ENCODE peak calls at places on chromosomes 12 and 14, in four cellular contexts. B is HepG2, S is A549, W is H1. X is an unnamed sample.

GRCh38 chr12:114673169-114673833 is 10.7 kb downstream of the TBX3 start:
- DNase-seq in B (no peak), W (no peak), S (no peak), X (no peak)

GRCh38 chr14:96204151-96205058 is at the start of gene BDKRB2:
- DNase-seq in W (peak), B (peak), S (peak), X (no peak)

GRCh38 chr12:110104188-110104969 is 19.8 kb upstream of the IFT81 start:
- DNase-seq in B (peak), W (no peak), S (no peak), X (no peak)

GRCh38 chr12:58741226-58741625 is 179.1 kb downstream of the LRIG3 start:
- DNase-seq in S (no peak), B (no peak), W (no peak), X (no peak)

GRCh38 chr12:16583991-16584745 is 21.8 kb downstream of the LMO3 start:
- DNase-seq in B (no peak), S (no peak), W (no peak), X (no peak)

GRCh38 chr12:31589582-31589895 is 1.4 kb downstream of the DENND5B start:
- DNase-seq in S (no peak), B (no peak), W (no peak), X (no peak)

GRCh38 chr14:60964901-60965300 is 16.0 kb downstream of the TRMT5 start:
- DNase-seq in W (no peak), S (peak), B (peak), X (no peak)

GRCh38 chr14:69980457-69981414 is 101.5 kb downstream of the SMOC1 start:
- DNase-seq in B (no peak), S (no peak), W (no peak), X (no peak)

GRCh38 chr12:12387521-12387920 is 30.6 kb downstream of the BORCS5 start:
- DNase-seq in B (no peak), W (no peak), S (no peak), X (no peak)

GRCh38 chr12:112869091-112869490 is 37.7 kb upstream of the OAS1 start:
- DNase-seq in W (no peak), S (no peak), B (no peak), X (no peak)

GRCh38 chr12:46222642-46223041 is 46.2 kb downstream of the SLC38A1 start:
- DNase-seq in B (no peak), S (no peak), W (no peak), X (no peak)

GRCh38 chr14:91399868-91400640 is 17.6 kb downstream of the CCDC88C start:
- DNase-seq in S (no peak), W (no peak), B (no peak), X (no peak)

GRCh38 chr12:31899136-31899535 is 60.1 kb upstream of the RESF1 start:
- DNase-seq in S (no peak), B (no peak), W (no peak), X (no peak)

GRCh38 chr12:118981285-118982201 is at the start of gene SRRM4:
- DNase-seq in B (no peak), W (peak), S (no peak), X (peak)

GRCh38 chr12:13749380-13749779 is 232.0 kb downstream of the GRIN2B start:
- DNase-seq in B (no peak), S (no peak), W (peak), X (no peak)

GRCh38 chr12:6292606-6293005 is 17.9 kb upstream of the PLEKHG6 start:
- DNase-seq in S (peak), B (peak), W (no peak), X (no peak)

GRCh38 chr12:6297170-6297569 is 13.3 kb upstream of the PLEKHG6 start:
- DNase-seq in B (no peak), S (no peak), W (no peak), X (no peak)

GRCh38 chr12:6295187-6295811 is 15.2 kb upstream of the PLEKHG6 start:
- DNase-seq in B (peak), W (no peak), S (peak), X (peak)

GRCh38 chr12:6294156-6294532 is 16.3 kb upstream of the PLEKHG6 start:
- DNase-seq in B (no peak), S (no peak), W (no peak), X (no peak)

DNA sequence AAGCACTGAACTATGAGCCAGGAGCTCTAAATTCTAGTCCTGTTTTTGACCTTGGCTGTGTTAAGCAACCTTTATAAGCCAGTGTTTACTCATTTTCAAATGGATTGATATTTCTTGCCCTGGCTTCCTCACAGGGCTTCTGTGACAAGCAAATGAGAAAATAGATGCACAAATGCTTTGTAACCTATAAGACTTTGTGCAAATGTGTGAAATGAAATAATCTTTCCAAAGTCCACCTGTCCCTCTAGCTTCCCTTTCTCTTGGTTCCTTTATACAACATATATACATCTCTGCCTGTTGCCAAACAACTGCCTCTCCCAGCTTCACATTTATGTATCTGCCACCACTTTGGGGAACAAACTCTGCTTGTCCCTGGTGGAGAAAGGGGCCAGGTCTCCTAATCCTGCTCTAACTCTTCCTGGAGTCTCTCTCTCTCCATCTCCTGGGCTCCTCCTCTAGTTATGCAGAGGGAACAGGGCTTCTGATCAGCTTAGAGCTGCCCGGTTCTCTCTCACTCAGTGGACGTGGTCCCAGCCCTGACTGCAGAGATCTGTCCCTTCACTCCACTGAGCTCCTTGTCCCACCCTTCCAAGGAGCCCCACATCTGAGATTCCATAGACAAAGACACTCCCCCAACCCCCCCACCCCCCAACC is 15.8 kb upstream of the PLEKHG6 start:
- DNase-seq in S (no peak), W (no peak), B (peak), X (no peak)
- TF ChIP-seq PHF8 in S (no peak), W (no peak), B (no peak), X (no peak)

GRCh38 chr14:68020999-68021663 is 201.6 kb downstream of the RAD51B start:
- DNase-seq in S (no peak), W (no peak), B (no peak), X (no peak)

GRCh38 chr14:68015356-68016242 is 196.0 kb downstream of the RAD51B start:
- DNase-seq in S (no peak), B (no peak), W (no peak), X (no peak)

GRCh38 chr14:68016243-68016914 is 196.8 kb downstream of the RAD51B start:
- DNase-seq in W (no peak), B (no peak), S (no peak), X (no peak)

GRCh38 chr14:68018598-68018997 is 199.0 kb downstream of the RAD51B start:
- DNase-seq in B (peak), W (no peak), S (no peak), X (no peak)

GRCh38 chr14:68020493-68020892 is 200.9 kb downstream of the RAD51B start:
- DNase-seq in B (no peak), S (no peak), W (no peak), X (no peak)
- H3K4me2 ChIP-seq in B (no peak), S (peak), W (no peak), X (no peak)

GRCh38 chr14:30779210-30779609 is 95.1 kb upstream of the COCH start:
- DNase-seq in S (peak), B (no peak), W (no peak), X (no peak)
- TF ChIP-seq PHF8 in S (no peak), B (no peak), W (no peak), X (no peak)

GRCh38 chr12:124842073-124842749 is 21.5 kb downstream of the SCARB1 start:
- DNase-seq in S (no peak), B (no peak), W (no peak), X (no peak)
- H3K4me2 ChIP-seq in S (no peak), B (no peak), W (no peak), X (no peak)

DNA sequence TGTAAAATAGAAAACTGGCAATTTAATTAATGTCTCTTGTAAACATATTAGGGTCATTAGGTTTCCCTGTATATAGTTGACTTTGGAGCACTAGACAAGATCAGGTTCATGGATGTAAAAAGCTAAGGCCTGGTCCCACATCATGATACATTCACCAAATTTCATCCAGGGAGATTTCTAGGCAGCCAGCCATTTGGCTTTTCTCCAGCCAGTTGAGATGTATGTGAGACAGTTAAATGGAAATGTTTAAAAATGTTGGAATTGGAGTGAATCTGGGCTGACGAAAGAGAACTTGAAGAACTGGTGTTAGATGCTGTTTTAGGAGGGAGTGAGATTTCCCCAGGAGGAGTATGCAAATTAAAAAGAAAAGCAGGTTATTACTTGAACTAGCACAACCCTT is 41.8 kb upstream of the CLEC14A start:
- DNase-seq in S (no peak), B (no peak), W (no peak), X (no peak)
- TF ChIP-seq PHF8 in S (no peak), B (no peak), W (no peak), X (no peak)